ENCODE peak calls at places on chromosomes 6 and 20, in nine cellular contexts. J is A549, Q is NCI-H345, T is Right ventricle myocardium superior, B is AG10803, A is H54, C is NCI-H1417 treated with DMSO at 0.1 percent for 48 hours, W is upper lobe of right lung, G is left ventricle myocardium inferior. E is an unnamed sample.

GRCh38 chr6:130575971-130576370 is 210.2 kb downstream of the TMEM200A start:
- DNase-seq in J (no peak), Q (no peak), T (no peak), B (no peak), A (no peak), C (no peak), W (no peak), G (no peak), E (no peak)

GRCh38 chr6:147081210-147081609 is 123.0 kb upstream of the STXBP5 start:
- DNase-seq in J (no peak), Q (no peak), T (no peak), B (no peak), A (no peak), C (no peak), W (no peak), G (no peak), E (no peak)

GRCh38 chr6:111894272-111894671 is 21.0 kb upstream of the FYN start:
- DNase-seq in J (no peak), Q (no peak), T (no peak), B (peak), A (no peak), C (no peak), W (no peak), G (no peak), E (no peak)

GRCh38 chr6:160801418-160801817 is 99.4 kb downstream of the PLG start:
- DNase-seq in J (no peak), Q (no peak), T (no peak), B (no peak), A (no peak), C (no peak), W (no peak), G (no peak), E (no peak)

GRCh38 chr20:59316911-59317310 is 16.5 kb downstream of the EDN3 start:
- DNase-seq in J (no peak), Q (no peak), T (no peak), B (no peak), A (no peak), C (no peak), W (no peak), G (no peak), E (no peak)

GRCh38 chr6:170305772-170306323 is 710 bp upstream of the FAM120B start:
- DNase-seq in J (no peak), Q (no peak), T (no peak), B (no peak), A (no peak), C (no peak), W (no peak), G (no peak), E (no peak)

GRCh38 chr6:87656857-87657256 is 45.2 kb downstream of the AKIRIN2 start:
- DNase-seq in J (no peak), Q (no peak), T (no peak), B (no peak), A (no peak), C (no peak), W (no peak), G (no peak), E (no peak)

GRCh38 chr20:62010551-62011402 is 54.9 kb downstream of the TAF4 start:
- DNase-seq in J (peak), Q (peak), T (peak), B (peak), A (peak), C (no peak), W (no peak), G (peak), E (peak)

GRCh38 chr6:143634486-143634885 is 43.3 kb upstream of the PHACTR2 start:
- DNase-seq in J (no peak), Q (peak), T (no peak), B (peak), A (no peak), C (no peak), W (no peak), G (no peak), E (no peak)

GRCh38 chr6:100998111-100998510 is 117.0 kb upstream of the ASCC3 start:
- DNase-seq in J (no peak), Q (no peak), T (no peak), B (no peak), A (no peak), C (no peak), W (no peak), G (no peak), E (no peak)

GRCh38 chr6:156780117-156780641 is 3.0 kb downstream of the ARID1B start:
- DNase-seq in J (peak), Q (peak), T (no peak), B (peak), A (peak), C (peak), W (no peak), G (no peak), E (no peak)

GRCh38 chr20:23152308-23152892 is 66.3 kb upstream of the CD93 start:
- DNase-seq in J (peak), Q (no peak), T (peak), B (peak), A (no peak), C (no peak), W (no peak), G (peak), E (no peak)

GRCh38 chr20:57124346-57124745 is 142.1 kb downstream of the BMP7 start:
- DNase-seq in J (no peak), Q (no peak), T (no peak), B (no peak), A (no peak), C (no peak), W (no peak), G (no peak), E (no peak)

GRCh38 chr6:38166411-38167240 is 347.1 kb downstream of the ZFAND3 start:
- DNase-seq in J (no peak), Q (no peak), T (no peak), B (no peak), A (no peak), C (no peak), W (no peak), G (no peak), E (peak)

GRCh38 chr6:135995160-135995898 is 143.8 kb downstream of the PDE7B start:
- DNase-seq in J (peak), Q (no peak), T (no peak), B (peak), A (peak), C (no peak), W (no peak), G (no peak), E (no peak)

GRCh38 chr6:89596484-89596883 is 42.1 kb downstream of the LYRM2 start:
- DNase-seq in J (no peak), Q (no peak), T (no peak), B (no peak), A (no peak), C (no peak), W (no peak), G (no peak), E (no peak)

GRCh38 chr6:101722481-101722880 is 329.0 kb downstream of the GRIK2 start:
- DNase-seq in J (no peak), Q (no peak), T (no peak), B (peak), A (no peak), C (no peak), W (no peak), G (no peak), E (no peak)

GRCh38 chr20:44581515-44581914 is 864 bp upstream of the PKIG start:
- DNase-seq in J (no peak), Q (no peak), T (no peak), B (no peak), A (no peak), C (no peak), W (no peak), G (no peak), E (no peak)

GRCh38 chr20:57988828-57989227 is 239.6 kb downstream of the ANKRD60 start:
- DNase-seq in J (no peak), Q (no peak), T (no peak), B (no peak), A (no peak), C (no peak), W (no peak), G (no peak), E (no peak)

GRCh38 chr6:159606786-159607185 is 86.3 kb downstream of the SOD2 start:
- DNase-seq in J (no peak), Q (no peak), T (no peak), B (peak), A (no peak), C (no peak), W (no peak), G (no peak), E (no peak)

GRCh38 chr6:76326866-76327265 is 254.4 kb upstream of the IMPG1 start:
- DNase-seq in J (no peak), Q (no peak), T (no peak), B (no peak), A (no peak), C (no peak), W (no peak), G (no peak), E (no peak)

GRCh38 chr6:12440981-12441380 is 150.8 kb downstream of the EDN1 start:
- DNase-seq in J (no peak), Q (no peak), T (no peak), B (no peak), A (no peak), C (no peak), W (no peak), G (no peak), E (no peak)

GRCh38 chr6:132798820-132799538 is 542 bp upstream of the SLC18B1 start:
- DNase-seq in J (peak), Q (peak), T (peak), B (peak), A (no peak), C (peak), W (peak), G (peak), E (no peak)

GRCh38 chr6:14320342-14320741 is 202.8 kb downstream of the CD83 start:
- DNase-seq in J (no peak), Q (no peak), T (no peak), B (no peak), A (no peak), C (no peak), W (no peak), G (no peak), E (no peak)

GRCh38 chr6:50264995-50265571 is 215.4 kb upstream of the DEFB112 start:
- DNase-seq in J (no peak), Q (peak), T (no peak), B (no peak), A (no peak), C (no peak), W (no peak), G (no peak), E (no peak)

GRCh38 chr6:127737009-127737486 is 160.1 kb downstream of the C6orf58 start:
- DNase-seq in J (peak), Q (peak), T (no peak), B (peak), A (peak), C (peak), W (no peak), G (no peak), E (no peak)

GRCh38 chr20:32485126-32485769 is 99.9 kb downstream of the NOL4L start:
- DNase-seq in J (peak), Q (peak), T (peak), B (peak), A (peak), C (peak), W (peak), G (peak), E (peak)

E was measured in posterior cingulate gyrus.